ENCODE peak calls at places on chromosomes 16 and 17, in six cellular contexts. J is heart left ventricle, K is HCT116, T is heart right ventricle, S is left ventricle myocardium inferior, B is A549. N is an unnamed sample.

GRCh38 chr16:13439766-13440165 is 480.2 kb upstream of the ERCC4 start:
- DNase-seq in J (no peak), K (no peak), T (no peak), S (no peak), B (no peak), N (no peak)

GRCh38 chr17:1714488-1714979 is 4.4 kb upstream of the TLCD2 start:
- DNase-seq in J (peak), K (peak), T (peak), S (peak), B (peak), N (peak)

GRCh38 chr16:6018848-6019489 is 921.4 kb upstream of the EEF2KMT start:
- DNase-seq in J (no peak), K (no peak), T (no peak), S (no peak), B (no peak), N (peak)

GRCh38 chr17:692116-692515 is 22.5 kb downstream of the VPS53 start:
- DNase-seq in J (no peak), K (no peak), T (no peak), S (no peak), B (no peak), N (no peak)

GRCh38 chr16:17205279-17206139 is 265.3 kb downstream of the XYLT1 start:
- DNase-seq in J (no peak), K (no peak), T (no peak), S (no peak), B (no peak), N (peak)

GRCh38 chr17:29566473-29567361 is at the start of gene ABHD15:
- DNase-seq in J (peak), K (peak), T (peak), S (peak), B (peak), N (peak)

GRCh38 chr16:48507346-48507745 is 102.6 kb downstream of the N4BP1 start:
- DNase-seq in J (no peak), K (no peak), T (no peak), S (no peak), B (no peak), N (no peak)

GRCh38 chr17:29613371-29613837 is 9.3 kb downstream of the CORO6 start:
- DNase-seq in J (peak), K (no peak), T (peak), S (peak), B (no peak), N (peak)

GRCh38 chr16:67082100-67082499 is 27.6 kb upstream of the PHAF1 start:
- DNase-seq in J (no peak), K (no peak), T (no peak), S (no peak), B (no peak), N (no peak)

GRCh38 chr17:64503821-64504768 is 2.0 kb downstream of the DDX5 start:
- DNase-seq in J (no peak), K (no peak), T (no peak), S (no peak), B (no peak), N (no peak)

GRCh38 chr17:80688994-80689635 is 144.5 kb downstream of the RPTOR start:
- DNase-seq in J (no peak), K (no peak), T (no peak), S (no peak), B (no peak), N (no peak)

GRCh38 chr16:23948949-23949392 is 113.2 kb downstream of the PRKCB start:
- DNase-seq in J (no peak), K (no peak), T (no peak), S (no peak), B (no peak), N (no peak)

GRCh38 chr17:2174471-2175293 is 119.8 kb downstream of the HIC1 start:
- DNase-seq in J (peak), K (no peak), T (peak), S (peak), B (no peak), N (no peak)

GRCh38 chr16:4373356-4373908 is 1.8 kb downstream of the VASN start:
- DNase-seq in J (no peak), K (no peak), T (peak), S (peak), B (no peak), N (no peak)

GRCh38 chr16:79599256-79599836 is 1.2 kb downstream of the MAF start:
- DNase-seq in J (peak), K (no peak), T (peak), S (peak), B (peak), N (peak)

GRCh38 chr17:80485846-80486245 is 9.4 kb upstream of the NPTX1 start:
- DNase-seq in J (no peak), K (no peak), T (no peak), S (no peak), B (no peak), N (no peak)

GRCh38 chr17:62732125-62732524 is 76.0 kb downstream of the MARCHF10 start:
- DNase-seq in J (no peak), K (no peak), T (no peak), S (no peak), B (no peak), N (no peak)

GRCh38 chr17:68182940-68183551 is 64.8 kb upstream of the AMZ2 start:
- DNase-seq in J (no peak), K (peak), T (no peak), S (no peak), B (no peak), N (peak)

GRCh38 chr17:78525511-78526160 is 51.6 kb downstream of the DNAH17 start:
- DNase-seq in J (no peak), K (no peak), T (no peak), S (no peak), B (no peak), N (peak)

GRCh38 chr17:20961551-20961950 is 81.3 kb downstream of the USP22 start:
- DNase-seq in J (no peak), K (no peak), T (no peak), S (no peak), B (no peak), N (no peak)

GRCh38 chr16:6160303-6160702 is 1062.7 kb upstream of the EEF2KMT start:
- DNase-seq in J (no peak), K (no peak), T (no peak), S (no peak), B (no peak), N (no peak)

GRCh38 chr17:77363821-77364361 is 223.1 kb downstream of the SEC14L1 start:
- DNase-seq in J (peak), K (no peak), T (peak), S (peak), B (no peak), N (peak)

GRCh38 chr16:85028638-85029412 is 1.2 kb downstream of the KIAA0513 start:
- DNase-seq in J (no peak), K (no peak), T (no peak), S (no peak), B (no peak), N (peak)

GRCh38 chr17:27554152-27554551 is 76.8 kb upstream of the LGALS9 start:
- DNase-seq in J (no peak), K (no peak), T (no peak), S (no peak), B (no peak), N (no peak)

GRCh38 chr16:19415461-19415860 is 2.2 kb upstream of the TMC5 start:
- DNase-seq in J (no peak), K (no peak), T (no peak), S (no peak), B (no peak), N (no peak)

GRCh38 chr16:77223184-77223583 is 24.0 kb downstream of the SYCE1L start:
- DNase-seq in J (no peak), K (no peak), T (no peak), S (no peak), B (no peak), N (peak)

GRCh38 chr17:48723555-48724239 is 712 bp downstream of the PRAC2 start:
- DNase-seq in J (no peak), K (no peak), T (peak), S (no peak), B (no peak), N (peak)

GRCh38 chr16:84672276-84673202 is 24.2 kb downstream of the KLHL36 start:
- DNase-seq in J (peak), K (peak), T (peak), S (peak), B (peak), N (peak)

GRCh38 chr17:71338396-71338795 is 782.4 kb upstream of the SOX9 start:
- DNase-seq in J (no peak), K (no peak), T (no peak), S (no peak), B (peak), N (no peak)

GRCh38 chr17:2025622-2026309 is 632 bp upstream of the RTN4RL1 start:
- DNase-seq in J (peak), K (no peak), T (peak), S (peak), B (peak), N (peak)

DNA sequence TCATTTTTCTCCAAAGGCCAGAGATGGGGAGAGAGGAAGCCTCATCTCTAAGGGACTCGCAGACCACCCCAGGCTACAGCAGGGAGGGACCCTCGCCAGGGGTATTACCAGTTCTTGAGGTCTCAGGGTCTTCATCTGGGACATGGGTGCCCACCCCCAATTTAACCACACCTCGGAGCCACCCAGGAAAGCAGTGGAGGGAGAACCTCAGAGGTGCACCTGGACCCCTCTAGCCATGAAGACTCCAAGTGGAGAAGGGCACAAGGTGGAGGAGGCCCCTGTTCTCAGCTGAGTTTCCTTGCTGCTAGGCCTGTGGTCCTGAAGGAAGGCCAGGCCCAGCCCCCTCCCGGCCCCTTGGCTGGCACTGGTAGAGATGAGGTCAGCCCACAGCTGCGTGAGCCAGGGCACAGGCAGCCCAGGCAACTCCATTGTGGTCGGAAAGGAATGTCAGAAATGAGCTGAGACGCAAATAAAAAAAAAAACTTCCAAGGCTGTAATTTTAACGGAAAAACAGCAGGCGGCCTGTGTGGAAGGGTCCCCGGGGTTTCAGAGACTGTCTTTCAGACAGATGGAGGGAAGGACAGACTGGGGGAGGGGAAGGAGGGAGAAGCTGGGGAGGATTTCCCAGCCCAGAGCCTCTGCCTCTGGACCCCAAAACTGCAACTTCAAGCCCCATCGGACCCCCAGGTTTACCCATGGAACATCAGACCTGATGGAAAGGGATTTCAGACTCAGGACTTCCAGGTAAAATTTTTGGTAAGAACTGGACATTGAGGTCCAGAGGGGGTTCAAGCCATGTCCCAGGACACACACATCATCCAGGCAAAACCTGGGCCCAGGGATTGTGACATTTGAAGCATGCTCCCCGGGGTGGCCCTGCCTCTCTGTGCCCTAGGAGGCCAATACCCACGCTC is 25.5 kb upstream of the MRPS23 start:
- DNase-seq in J (peak), K (peak), T (peak), S (peak), B (peak), N (peak)
- H3K27ac ChIP-seq in J (peak), K (peak), T (peak), S (peak), B (peak), N (peak)

DNA sequence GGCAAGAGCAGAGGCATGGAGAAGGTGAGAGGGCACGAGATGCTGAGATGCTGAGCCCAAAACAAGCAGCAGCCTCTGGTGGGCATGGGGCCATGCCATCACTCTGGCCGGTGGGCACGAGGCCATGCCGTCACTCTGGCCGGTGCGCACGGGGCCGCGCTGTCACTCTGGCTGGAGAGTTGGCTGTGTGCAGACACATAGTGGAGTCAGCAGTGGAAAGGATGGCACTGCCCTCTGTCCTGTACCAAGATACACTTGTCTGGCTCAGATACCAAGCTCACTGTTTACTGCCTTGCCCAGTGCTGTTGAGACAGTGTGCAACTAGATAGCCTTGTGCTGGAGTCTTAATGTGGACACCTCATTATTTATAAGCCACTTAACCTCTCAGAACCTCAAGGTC is 45.1 kb downstream of the CYB5D2 start:
- DNase-seq in J (no peak), K (no peak), T (no peak), S (no peak), B (no peak), N (no peak)
- H3K27ac ChIP-seq in J (no peak), K (no peak), T (no peak), S (peak), B (no peak), N (no peak)

DNA sequence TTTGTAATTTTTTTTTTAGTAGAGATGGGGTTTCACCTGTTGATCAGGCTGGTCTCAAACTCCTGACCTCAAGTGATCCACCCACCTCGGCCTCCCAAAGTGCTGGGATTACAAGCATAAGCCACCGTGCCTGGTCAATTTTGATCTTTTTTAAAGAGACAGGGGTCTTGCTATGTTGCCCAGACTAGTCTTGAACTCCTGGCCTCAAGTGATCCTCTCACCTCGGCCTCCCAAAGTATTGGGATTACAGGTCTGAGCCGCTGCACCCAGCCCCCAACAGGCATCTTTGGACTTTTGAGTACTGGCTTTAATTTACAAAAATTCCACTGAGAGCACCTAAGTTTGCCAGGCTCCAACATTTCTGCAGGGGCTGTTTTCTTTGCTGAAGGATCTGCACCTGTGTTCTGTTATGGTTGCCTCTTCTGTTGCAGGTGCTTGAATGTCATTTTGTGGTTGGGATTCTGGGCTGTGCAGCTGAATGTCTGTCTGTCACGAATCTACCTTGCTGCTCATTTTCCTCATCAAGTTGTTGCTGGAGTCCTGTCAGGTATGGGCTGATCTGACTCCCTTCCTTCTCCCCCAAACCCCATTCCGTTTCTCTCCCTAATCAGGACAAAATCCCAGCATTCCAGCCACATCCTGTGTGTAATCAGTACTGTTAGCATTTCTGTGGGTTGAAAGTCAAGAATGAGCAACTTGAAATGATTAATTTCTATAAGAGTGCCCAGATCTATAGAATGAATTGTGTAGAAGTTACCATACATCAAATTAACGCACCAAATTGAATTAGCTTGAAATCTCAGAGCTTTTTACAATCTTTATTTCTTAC is 8.5 kb downstream of the G6PC1 start:
- DNase-seq in J (no peak), K (no peak), T (no peak), S (no peak), B (no peak), N (no peak)
- H3K27ac ChIP-seq in J (no peak), K (no peak), T (no peak), S (no peak), B (no peak), N (no peak)

GRCh38 chr17:17915183-17915582 is 57.0 kb downstream of the TOM1L2 start:
- DNase-seq in J (no peak), K (no peak), T (no peak), S (no peak), B (no peak), N (no peak)
- H3K27ac ChIP-seq in J (no peak), K (no peak), T (no peak), S (no peak), B (peak), N (no peak)

DNA sequence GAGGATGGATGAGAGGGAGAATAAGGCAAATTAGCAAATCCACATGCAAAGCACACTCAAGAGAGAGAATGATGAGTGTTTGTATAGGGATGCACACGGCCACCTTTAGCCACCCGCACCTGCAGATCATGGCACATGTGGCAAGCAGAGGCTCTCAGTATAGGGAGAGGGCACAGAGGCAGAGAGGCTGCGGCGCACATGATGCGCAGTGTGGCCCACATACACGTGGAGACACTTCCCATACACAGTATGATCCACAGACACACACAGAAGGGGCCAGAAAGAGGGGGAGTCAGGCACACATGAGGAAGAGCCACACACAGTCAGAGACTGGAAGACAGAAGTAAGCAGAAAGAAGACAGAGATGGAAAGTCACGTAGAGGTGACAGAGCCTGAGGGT is 6.5 kb upstream of the CHD3 start:
- DNase-seq in J (no peak), K (no peak), T (no peak), S (no peak), B (no peak), N (peak)
- H3K27ac ChIP-seq in J (no peak), K (no peak), T (no peak), S (no peak), B (no peak), N (no peak)

DNA sequence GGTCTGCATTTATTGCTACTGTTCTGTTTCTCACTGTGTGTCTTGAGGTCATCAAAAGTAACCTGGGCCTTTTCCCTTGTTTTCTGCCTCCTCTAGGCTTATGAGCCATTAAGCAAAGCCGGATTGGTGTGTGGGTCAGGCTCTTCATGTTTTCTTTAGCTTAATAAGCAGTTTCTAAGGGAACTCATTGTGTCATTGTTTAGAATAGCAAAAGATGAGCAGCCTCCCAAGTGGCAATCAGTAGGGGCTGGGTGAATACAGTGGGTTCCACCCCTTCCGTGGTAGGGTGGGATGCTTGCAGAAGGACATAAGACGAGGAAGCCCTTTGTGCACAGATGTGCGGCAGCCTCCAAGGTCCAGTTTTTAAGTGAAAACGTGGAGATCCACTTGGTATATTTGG is 34.5 kb downstream of the ABCC1 start:
- DNase-seq in J (no peak), K (no peak), T (no peak), S (peak), B (no peak), N (no peak)
- H3K27ac ChIP-seq in J (no peak), K (no peak), T (no peak), S (peak), B (peak), N (peak)

GRCh38 chr16:1713933-1714332 is 7.9 kb downstream of the MAPK8IP3 start:
- DNase-seq in J (no peak), K (no peak), T (no peak), S (no peak), B (no peak), N (peak)
- H3K27ac ChIP-seq in J (no peak), K (no peak), T (no peak), S (no peak), B (no peak), N (no peak)

GRCh38 chr17:15501788-15502187 is 34.4 kb upstream of the CDRT4 start:
- DNase-seq in J (no peak), K (no peak), T (no peak), S (no peak), B (no peak), N (no peak)
- H3K27ac ChIP-seq in J (no peak), K (no peak), T (no peak), S (peak), B (no peak), N (no peak)

DNA sequence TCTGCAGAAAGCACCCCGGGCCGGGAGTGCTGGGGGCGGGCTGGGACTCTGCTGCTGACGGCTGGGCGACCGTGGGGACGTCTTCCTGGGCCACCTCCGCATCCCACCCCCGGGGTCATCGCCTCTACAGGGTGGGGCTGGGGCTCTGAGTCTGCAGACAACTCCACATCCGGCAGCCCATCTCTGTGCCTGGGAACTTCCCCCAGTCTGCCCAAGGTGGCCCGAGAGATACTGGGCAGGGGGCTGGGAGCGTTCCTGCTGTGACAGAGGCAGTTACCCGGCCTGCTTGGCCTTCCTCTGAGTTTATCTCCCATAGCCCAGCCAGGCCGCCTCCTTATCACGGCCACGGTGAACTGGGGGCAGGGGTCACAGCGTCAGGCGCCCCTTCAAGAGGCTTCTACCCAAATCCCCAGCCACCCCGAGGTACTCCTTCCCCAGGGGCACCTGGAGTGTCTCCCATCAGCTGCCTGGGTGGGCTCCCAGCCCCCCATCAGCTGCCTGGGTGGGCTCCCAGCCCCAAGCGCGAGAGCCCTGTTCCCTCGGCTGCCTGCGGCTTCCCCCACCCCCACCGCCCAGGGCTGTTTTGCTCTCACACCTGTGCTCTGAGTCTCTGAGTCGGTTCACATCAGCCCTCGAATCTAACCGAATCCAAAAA is 15.5 kb upstream of the CBFA2T3 start:
- DNase-seq in J (peak), K (no peak), T (no peak), S (no peak), B (no peak), N (no peak)
- H3K27ac ChIP-seq in J (no peak), K (no peak), T (no peak), S (no peak), B (no peak), N (peak)

N was measured in endodermal cell.